ENCODE peak calls at places on chromosome 19, in ten cellular contexts. One of them, this sample, is unnamed.
A peak's percentile ranks its signal among the peaks of the same experiment; 100 is the strongest.

GRCh38 chr19:6431891-6432290 is 1.7 kb downstream of the SLC25A41 start:
- DNase-seq in tibial artery: no peak
- DNase-seq in HCT116: no peak
- DNase-seq in adrenal gland: no peak
- DNase-seq in ovary: no peak
- DNase-seq in transverse colon: no peak
- DNase-seq in heart right ventricle: no peak
- DNase-seq in left lung: no peak
- DNase-seq in body of pancreas: no peak
- DNase-seq in lung: no peak
- DNase-seq in this sample: no peak

GRCh38 chr19:51808333-51808986 is 13.5 kb downstream of the FPR3 start:
- DNase-seq in tibial artery: no peak
- DNase-seq in HCT116: no peak
- DNase-seq in adrenal gland: no peak
- DNase-seq in ovary: no peak
- DNase-seq in transverse colon: no peak
- DNase-seq in heart right ventricle: peak; percentile 34
- DNase-seq in left lung: no peak
- DNase-seq in body of pancreas: no peak
- DNase-seq in lung: no peak
- DNase-seq in this sample: no peak

GRCh38 chr19:35248310-35249145 is at the start of gene LSR:
- DNase-seq in tibial artery: peak; percentile 69
- DNase-seq in HCT116: peak; percentile 94
- DNase-seq in adrenal gland: peak; percentile 84
- DNase-seq in ovary: peak; percentile 44
- DNase-seq in transverse colon: peak; percentile 94
- DNase-seq in heart right ventricle: peak; percentile 41
- DNase-seq in left lung: peak; percentile 91
- DNase-seq in body of pancreas: peak; percentile 96
- DNase-seq in lung: peak; percentile 90
- DNase-seq in this sample: no peak

GRCh38 chr19:2171349-2172145 is 7.8 kb downstream of the DOT1L start:
- DNase-seq in tibial artery: no peak
- DNase-seq in HCT116: no peak
- DNase-seq in adrenal gland: no peak
- DNase-seq in ovary: no peak
- DNase-seq in transverse colon: peak; percentile 62
- DNase-seq in heart right ventricle: peak; percentile 58
- DNase-seq in left lung: no peak
- DNase-seq in body of pancreas: peak; percentile 64
- DNase-seq in lung: no peak
- DNase-seq in this sample: peak; percentile 83

GRCh38 chr19:13978721-13979191 is 26.4 kb downstream of the DCAF15 start:
- DNase-seq in tibial artery: no peak
- DNase-seq in HCT116: no peak
- DNase-seq in adrenal gland: no peak
- DNase-seq in ovary: peak; percentile 64
- DNase-seq in transverse colon: no peak
- DNase-seq in heart right ventricle: no peak
- DNase-seq in left lung: peak; percentile 81
- DNase-seq in body of pancreas: no peak
- DNase-seq in lung: no peak
- DNase-seq in this sample: peak; percentile 44

GRCh38 chr19:2569596-2570465 is 93.9 kb downstream of the GADD45B start:
- DNase-seq in tibial artery: peak; percentile 65
- DNase-seq in HCT116: no peak
- DNase-seq in adrenal gland: no peak
- DNase-seq in ovary: no peak
- DNase-seq in transverse colon: no peak
- DNase-seq in heart right ventricle: no peak
- DNase-seq in left lung: peak; percentile 17
- DNase-seq in body of pancreas: no peak
- DNase-seq in lung: no peak
- DNase-seq in this sample: no peak

GRCh38 chr19:10289836-10290438 is at the start of gene ICAM5:
- DNase-seq in tibial artery: no peak
- DNase-seq in HCT116: peak; percentile 57
- DNase-seq in adrenal gland: no peak
- DNase-seq in ovary: peak; percentile 33
- DNase-seq in transverse colon: peak; percentile 13
- DNase-seq in heart right ventricle: no peak
- DNase-seq in left lung: peak; percentile 86
- DNase-seq in body of pancreas: no peak
- DNase-seq in lung: no peak
- DNase-seq in this sample: no peak

GRCh38 chr19:13334801-13335481 is 171.3 kb downstream of the CACNA1A start:
- DNase-seq in tibial artery: no peak
- DNase-seq in HCT116: peak; percentile 90
- DNase-seq in adrenal gland: no peak
- DNase-seq in ovary: no peak
- DNase-seq in transverse colon: no peak
- DNase-seq in heart right ventricle: no peak
- DNase-seq in left lung: no peak
- DNase-seq in body of pancreas: no peak
- DNase-seq in lung: no peak
- DNase-seq in this sample: no peak

GRCh38 chr19:13848811-13849241 is 28.1 kb upstream of the NANOS3 start:
- DNase-seq in tibial artery: no peak
- DNase-seq in HCT116: no peak
- DNase-seq in adrenal gland: no peak
- DNase-seq in ovary: no peak
- DNase-seq in transverse colon: no peak
- DNase-seq in heart right ventricle: no peak
- DNase-seq in left lung: no peak
- DNase-seq in body of pancreas: no peak
- DNase-seq in lung: no peak
- DNase-seq in this sample: no peak

GRCh38 chr19:6073858-6074708 is 36.2 kb downstream of the RFX2 start:
- DNase-seq in tibial artery: peak; percentile 57
- DNase-seq in HCT116: no peak
- DNase-seq in adrenal gland: peak; percentile 13
- DNase-seq in ovary: no peak
- DNase-seq in transverse colon: no peak
- DNase-seq in heart right ventricle: no peak
- DNase-seq in left lung: no peak
- DNase-seq in body of pancreas: no peak
- DNase-seq in lung: no peak
- DNase-seq in this sample: no peak

DNA sequence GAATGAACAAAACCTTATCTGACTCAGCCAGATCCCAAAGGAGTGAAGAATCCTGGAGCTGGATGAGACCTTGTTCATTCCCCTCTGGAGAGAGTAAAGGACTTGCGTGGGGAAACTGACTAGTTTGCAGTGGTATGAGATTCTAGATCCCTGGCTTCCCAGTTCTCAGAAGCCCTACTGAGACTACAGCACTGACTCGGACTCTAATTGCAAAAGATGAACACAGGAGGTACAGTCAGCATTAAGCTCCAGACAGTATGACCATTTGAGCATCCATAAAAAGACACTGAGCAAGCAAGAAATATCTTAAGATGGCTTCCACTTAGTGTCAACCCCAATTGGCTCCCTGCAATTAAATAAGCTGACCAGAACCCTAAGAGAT is 6.8 kb downstream of the ZC3H4 start:
- DNase-seq in tibial artery: no peak
- DNase-seq in HCT116: no peak
- DNase-seq in adrenal gland: no peak
- DNase-seq in ovary: no peak
- DNase-seq in transverse colon: no peak
- DNase-seq in heart right ventricle: no peak
- DNase-seq in left lung: no peak
- DNase-seq in body of pancreas: no peak
- DNase-seq in lung: no peak
- DNase-seq in this sample: no peak
- H3K4me3 ChIP-seq in tibial artery: no peak overlapping the region
- H3K4me3 ChIP-seq in HCT116: no peak overlapping the region
- H3K4me3 ChIP-seq in adrenal gland: no peak overlapping the region
- H3K4me3 ChIP-seq in ovary: no peak overlapping the region
- H3K4me3 ChIP-seq in transverse colon: no peak overlapping the region
- H3K4me3 ChIP-seq in heart right ventricle: no peak overlapping the region
- H3K4me3 ChIP-seq in left lung: no peak overlapping the region
- H3K4me3 ChIP-seq in body of pancreas: no peak overlapping the region
- H3K4me3 ChIP-seq in lung: no peak overlapping the region
- H3K4me3 ChIP-seq in this sample: no peak overlapping the region

GRCh38 chr19:33303791-33304759 is 1.7 kb upstream of the CEBPA start:
- DNase-seq in tibial artery: no peak
- DNase-seq in HCT116: no peak
- DNase-seq in adrenal gland: no peak
- DNase-seq in ovary: peak; percentile 47
- DNase-seq in transverse colon: peak; percentile 31
- DNase-seq in heart right ventricle: no peak
- DNase-seq in left lung: peak; percentile 86
- DNase-seq in body of pancreas: peak; percentile 48
- DNase-seq in lung: no peak
- DNase-seq in this sample: no peak
- H3K27me3 ChIP-seq in tibial artery: peaks cover 26% of the 10 kb centered on the region
- H3K27me3 ChIP-seq in HCT116: no peaks in the 10 kb centered on the region
- H3K27me3 ChIP-seq in adrenal gland: no peaks in the 10 kb centered on the region
- H3K27me3 ChIP-seq in ovary: no peaks in the 10 kb centered on the region
- H3K27me3 ChIP-seq in transverse colon: peaks cover 9% of the 10 kb centered on the region
- H3K27me3 ChIP-seq in heart right ventricle: peaks cover 23% of the 10 kb centered on the region
- H3K27me3 ChIP-seq in left lung: peaks cover 52% of the 10 kb centered on the region
- H3K27me3 ChIP-seq in body of pancreas: no peaks in the 10 kb centered on the region
- H3K27me3 ChIP-seq in lung: no peaks in the 10 kb centered on the region
- H3K27me3 ChIP-seq in this sample: peaks cover 30% of the 10 kb centered on the region

GRCh38 chr19:44987148-44987675 is 14.1 kb upstream of the RELB start:
- DNase-seq in tibial artery: no peak
- DNase-seq in HCT116: no peak
- DNase-seq in adrenal gland: no peak
- DNase-seq in ovary: no peak
- DNase-seq in transverse colon: no peak
- DNase-seq in heart right ventricle: no peak
- DNase-seq in left lung: no peak
- DNase-seq in body of pancreas: no peak
- DNase-seq in lung: no peak
- DNase-seq in this sample: no peak
- H3K36me3 ChIP-seq in tibial artery: peaks cover 68% of the 10 kb centered on the region
- H3K36me3 ChIP-seq in HCT116: peaks cover 16% of the 10 kb centered on the region
- H3K36me3 ChIP-seq in adrenal gland: peaks cover 78% of the 10 kb centered on the region
- H3K36me3 ChIP-seq in ovary: no peaks in the 10 kb centered on the region
- H3K36me3 ChIP-seq in transverse colon: peaks cover 10% of the 10 kb centered on the region
- H3K36me3 ChIP-seq in heart right ventricle: no peaks in the 10 kb centered on the region
- H3K36me3 ChIP-seq in left lung: no peaks in the 10 kb centered on the region
- H3K36me3 ChIP-seq in body of pancreas: peaks cover 11% of the 10 kb centered on the region
- H3K36me3 ChIP-seq in lung: peaks cover 78% of the 10 kb centered on the region
- H3K36me3 ChIP-seq in this sample: peaks cover 12% of the 10 kb centered on the region

GRCh38 chr19:56066152-56067023 is 54.7 kb downstream of the ZNF787 start:
- DNase-seq in tibial artery: no peak
- DNase-seq in HCT116: peak; percentile 44
- DNase-seq in adrenal gland: peak; percentile 65
- DNase-seq in ovary: peak; percentile 77
- DNase-seq in transverse colon: peak; percentile 71
- DNase-seq in heart right ventricle: peak; percentile 50
- DNase-seq in left lung: peak; percentile 91
- DNase-seq in body of pancreas: peak; percentile 74
- DNase-seq in lung: peak; percentile 63
- DNase-seq in this sample: peak; percentile 77
- H3K4me3 ChIP-seq in tibial artery: no peak overlapping the region
- H3K4me3 ChIP-seq in HCT116: peak overlapping the region; percentile 30
- H3K4me3 ChIP-seq in adrenal gland: no peak overlapping the region
- H3K4me3 ChIP-seq in ovary: no peak overlapping the region
- H3K4me3 ChIP-seq in transverse colon: no peak overlapping the region
- H3K4me3 ChIP-seq in heart right ventricle: no peak overlapping the region
- H3K4me3 ChIP-seq in left lung: no peak overlapping the region
- H3K4me3 ChIP-seq in body of pancreas: no peak overlapping the region
- H3K4me3 ChIP-seq in lung: no peak overlapping the region
- H3K4me3 ChIP-seq in this sample: peak overlapping the region; percentile 41

GRCh38 chr19:54312011-54312410 is 955 bp downstream of the LILRA5 start:
- DNase-seq in tibial artery: no peak
- DNase-seq in HCT116: no peak
- DNase-seq in adrenal gland: no peak
- DNase-seq in ovary: no peak
- DNase-seq in transverse colon: no peak
- DNase-seq in heart right ventricle: no peak
- DNase-seq in left lung: no peak
- DNase-seq in body of pancreas: no peak
- DNase-seq in lung: no peak
- DNase-seq in this sample: no peak
- H3K27me3 ChIP-seq in tibial artery: peaks cover 19% of the 10 kb centered on the region
- H3K27me3 ChIP-seq in HCT116: no peaks in the 10 kb centered on the region
- H3K27me3 ChIP-seq in adrenal gland: peaks cover 4% of the 10 kb centered on the region
- H3K27me3 ChIP-seq in ovary: no peaks in the 10 kb centered on the region
- H3K27me3 ChIP-seq in transverse colon: peaks cover 4% of the 10 kb centered on the region
- H3K27me3 ChIP-seq in heart right ventricle: no peaks in the 10 kb centered on the region
- H3K27me3 ChIP-seq in left lung: peaks cover 72% of the 10 kb centered on the region
- H3K27me3 ChIP-seq in body of pancreas: no peaks in the 10 kb centered on the region
- H3K27me3 ChIP-seq in lung: no peaks in the 10 kb centered on the region
- H3K27me3 ChIP-seq in this sample: peaks cover 21% of the 10 kb centered on the region

GRCh38 chr19:47094557-47095517 is 18.7 kb downstream of the ZC3H4 start:
- DNase-seq in tibial artery: no peak
- DNase-seq in HCT116: no peak
- DNase-seq in adrenal gland: no peak
- DNase-seq in ovary: no peak
- DNase-seq in transverse colon: peak; percentile 66
- DNase-seq in heart right ventricle: no peak
- DNase-seq in left lung: peak; percentile 88
- DNase-seq in body of pancreas: peak; percentile 63
- DNase-seq in lung: peak; percentile 71
- DNase-seq in this sample: no peak
- H3K36me3 ChIP-seq in tibial artery: peaks cover 12% of the 10 kb centered on the region
- H3K36me3 ChIP-seq in HCT116: peaks cover 5% of the 10 kb centered on the region
- H3K36me3 ChIP-seq in adrenal gland: peaks cover 39% of the 10 kb centered on the region
- H3K36me3 ChIP-seq in ovary: no peaks in the 10 kb centered on the region
- H3K36me3 ChIP-seq in transverse colon: peaks cover 9% of the 10 kb centered on the region
- H3K36me3 ChIP-seq in heart right ventricle: no peaks in the 10 kb centered on the region
- H3K36me3 ChIP-seq in left lung: no peaks in the 10 kb centered on the region
- H3K36me3 ChIP-seq in body of pancreas: peaks cover 2% of the 10 kb centered on the region
- H3K36me3 ChIP-seq in lung: peaks cover 11% of the 10 kb centered on the region
- H3K36me3 ChIP-seq in this sample: peaks cover 65% of the 10 kb centered on the region

DNA sequence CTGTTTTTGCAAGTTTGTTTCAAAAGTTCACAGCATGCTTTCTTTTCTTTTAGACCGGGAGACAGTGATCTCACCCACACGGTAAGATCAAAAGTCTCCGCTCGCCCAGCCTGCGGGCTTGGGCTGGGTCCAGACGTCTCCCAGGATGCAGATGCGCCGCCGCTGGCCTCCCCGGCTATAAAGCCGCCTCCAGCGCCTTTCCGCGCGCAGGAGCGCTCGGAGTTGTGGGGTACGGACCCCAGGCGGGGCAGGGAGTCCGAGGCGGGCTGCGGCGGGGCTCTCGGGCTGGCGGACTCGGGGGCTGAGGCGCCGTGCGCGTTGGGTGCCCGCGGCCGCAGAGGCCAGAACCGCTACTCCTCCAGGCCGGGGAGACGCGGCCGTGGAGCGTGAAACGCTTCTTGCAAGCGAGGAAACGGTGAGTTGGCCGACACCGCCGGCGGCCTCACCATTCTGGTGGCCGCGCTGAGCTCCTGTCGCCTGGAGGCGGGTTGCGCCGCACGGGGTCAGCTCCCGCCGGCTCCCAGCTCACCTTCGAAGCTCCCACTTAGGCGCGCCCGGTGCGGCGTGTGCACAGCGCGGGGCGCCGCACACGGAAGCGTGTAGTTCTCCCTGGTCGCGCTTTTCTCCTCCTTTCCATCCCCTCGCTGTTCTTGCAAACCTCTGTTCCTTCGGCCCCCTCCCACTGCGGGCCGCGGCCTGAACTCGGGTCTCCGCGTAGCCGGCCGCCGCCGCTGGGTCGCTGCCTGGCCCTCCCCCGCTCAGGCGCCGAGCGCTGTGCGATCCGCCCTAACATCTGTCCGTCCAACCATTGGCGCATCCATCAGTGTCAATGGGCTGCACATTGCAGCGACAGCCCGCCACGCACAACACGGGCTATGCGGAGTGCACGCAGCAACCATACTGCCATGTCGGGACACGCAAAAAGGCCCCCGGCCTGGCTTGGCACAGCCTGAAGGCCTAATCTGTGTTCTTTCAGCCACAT is 2.3 kb upstream of the TSHZ3 start:
- DNase-seq in tibial artery: no peak
- DNase-seq in HCT116: no peak
- DNase-seq in adrenal gland: peak; percentile 46
- DNase-seq in ovary: peak; percentile 74
- DNase-seq in transverse colon: peak; percentile 31
- DNase-seq in heart right ventricle: no peak
- DNase-seq in left lung: peak; percentile 82
- DNase-seq in body of pancreas: peak; percentile 39
- DNase-seq in lung: no peak
- DNase-seq in this sample: no peak
- H3K4me3 ChIP-seq in tibial artery: peak overlapping the region; percentile 97
- H3K4me3 ChIP-seq in HCT116: no peak overlapping the region
- H3K4me3 ChIP-seq in adrenal gland: peak overlapping the region; percentile 100
- H3K4me3 ChIP-seq in ovary: peak overlapping the region; percentile 61
- H3K4me3 ChIP-seq in transverse colon: peak overlapping the region; percentile 51
- H3K4me3 ChIP-seq in heart right ventricle: peak overlapping the region; percentile 92
- H3K4me3 ChIP-seq in left lung: peak overlapping the region; percentile 69
- H3K4me3 ChIP-seq in body of pancreas: peak overlapping the region; percentile 69
- H3K4me3 ChIP-seq in lung: peak overlapping the region; percentile 27
- H3K4me3 ChIP-seq in this sample: peak overlapping the region; percentile 60